ENCODE peak calls at places on chromosomes 3 and 15, in eight cellular contexts. One of them, this sample, is unnamed.

GRCh38 chr3:171251842-171252241 is 208.4 kb downstream of the TNIK start:
- DNase-seq in epithelial cell of proximal tubule: no peak
- DNase-seq in tibial artery: no peak
- DNase-seq in heart left ventricle: no peak
- DNase-seq in cardiac fibroblast: peak
- DNase-seq in GM12865: no peak
- DNase-seq in CD8-positive, alpha-beta T cell: no peak
- DNase-seq in fibroblast of mammary gland: no peak
- DNase-seq in this sample: no peak

GRCh38 chr3:50205719-50206276 is 727 bp downstream of the SLC38A3 start:
- DNase-seq in tibial artery: no peak
- DNase-seq in heart left ventricle: peak
- DNase-seq in cardiac fibroblast: no peak
- DNase-seq in epithelial cell of proximal tubule: no peak
- DNase-seq in CD8-positive, alpha-beta T cell: peak
- DNase-seq in fibroblast of mammary gland: no peak
- DNase-seq in GM12865: peak
- DNase-seq in this sample: no peak

GRCh38 chr3:46673151-46674030 is 20.1 kb downstream of the ALS2CL start:
- DNase-seq in CD8-positive, alpha-beta T cell: no peak
- DNase-seq in tibial artery: peak
- DNase-seq in fibroblast of mammary gland: no peak
- DNase-seq in cardiac fibroblast: no peak
- DNase-seq in GM12865: no peak
- DNase-seq in heart left ventricle: peak
- DNase-seq in epithelial cell of proximal tubule: no peak
- DNase-seq in this sample: no peak

GRCh38 chr3:30655187-30655812 is 48.9 kb downstream of the TGFBR2 start:
- DNase-seq in GM12865: peak
- DNase-seq in heart left ventricle: no peak
- DNase-seq in cardiac fibroblast: peak
- DNase-seq in fibroblast of mammary gland: peak
- DNase-seq in CD8-positive, alpha-beta T cell: peak
- DNase-seq in tibial artery: no peak
- DNase-seq in epithelial cell of proximal tubule: no peak
- DNase-seq in this sample: no peak

GRCh38 chr15:35671197-35671596 is 125.2 kb upstream of the DPH6 start:
- DNase-seq in GM12865: no peak
- DNase-seq in fibroblast of mammary gland: peak
- DNase-seq in tibial artery: no peak
- DNase-seq in CD8-positive, alpha-beta T cell: no peak
- DNase-seq in heart left ventricle: no peak
- DNase-seq in cardiac fibroblast: no peak
- DNase-seq in epithelial cell of proximal tubule: peak
- DNase-seq in this sample: no peak

GRCh38 chr3:49775538-49775937 is 10.8 kb downstream of the IP6K1 start:
- DNase-seq in tibial artery: no peak
- DNase-seq in CD8-positive, alpha-beta T cell: no peak
- DNase-seq in heart left ventricle: no peak
- DNase-seq in cardiac fibroblast: no peak
- DNase-seq in epithelial cell of proximal tubule: no peak
- DNase-seq in GM12865: no peak
- DNase-seq in fibroblast of mammary gland: no peak
- DNase-seq in this sample: no peak

GRCh38 chr3:38038447-38038911 is 529 bp upstream of the DLEC1 start:
- DNase-seq in cardiac fibroblast: no peak
- DNase-seq in GM12865: no peak
- DNase-seq in fibroblast of mammary gland: no peak
- DNase-seq in heart left ventricle: no peak
- DNase-seq in epithelial cell of proximal tubule: no peak
- DNase-seq in tibial artery: no peak
- DNase-seq in CD8-positive, alpha-beta T cell: peak
- DNase-seq in this sample: no peak

GRCh38 chr15:51759557-51760070 is 8.2 kb downstream of the TMOD2 start:
- DNase-seq in tibial artery: peak
- DNase-seq in CD8-positive, alpha-beta T cell: no peak
- DNase-seq in epithelial cell of proximal tubule: no peak
- DNase-seq in heart left ventricle: peak
- DNase-seq in cardiac fibroblast: peak
- DNase-seq in GM12865: peak
- DNase-seq in fibroblast of mammary gland: peak
- DNase-seq in this sample: no peak

GRCh38 chr3:47780727-47781325 is 867 bp downstream of the SMARCC1 start:
- DNase-seq in CD8-positive, alpha-beta T cell: no peak
- DNase-seq in cardiac fibroblast: peak
- DNase-seq in heart left ventricle: no peak
- DNase-seq in fibroblast of mammary gland: peak
- DNase-seq in GM12865: no peak
- DNase-seq in tibial artery: no peak
- DNase-seq in epithelial cell of proximal tubule: peak
- DNase-seq in this sample: no peak

GRCh38 chr15:67882487-67883227 is 42.8 kb upstream of the RNU6-1 start:
- DNase-seq in heart left ventricle: no peak
- DNase-seq in tibial artery: no peak
- DNase-seq in GM12865: peak
- DNase-seq in CD8-positive, alpha-beta T cell: no peak
- DNase-seq in cardiac fibroblast: peak
- DNase-seq in epithelial cell of proximal tubule: no peak
- DNase-seq in fibroblast of mammary gland: no peak
- DNase-seq in this sample: no peak

GRCh38 chr3:10379161-10379560 is 58.2 kb upstream of the SEC13 start:
- DNase-seq in epithelial cell of proximal tubule: no peak
- DNase-seq in GM12865: no peak
- DNase-seq in fibroblast of mammary gland: no peak
- DNase-seq in CD8-positive, alpha-beta T cell: no peak
- DNase-seq in heart left ventricle: no peak
- DNase-seq in cardiac fibroblast: no peak
- DNase-seq in tibial artery: no peak
- DNase-seq in this sample: no peak

GRCh38 chr3:39849992-39850706 is 40.7 kb downstream of the MYRIP start:
- DNase-seq in tibial artery: no peak
- DNase-seq in CD8-positive, alpha-beta T cell: no peak
- DNase-seq in fibroblast of mammary gland: no peak
- DNase-seq in epithelial cell of proximal tubule: no peak
- DNase-seq in GM12865: no peak
- DNase-seq in cardiac fibroblast: no peak
- DNase-seq in heart left ventricle: no peak
- DNase-seq in this sample: no peak

GRCh38 chr15:76566276-76566675 is 229.7 kb downstream of the ISL2 start:
- DNase-seq in epithelial cell of proximal tubule: no peak
- DNase-seq in CD8-positive, alpha-beta T cell: no peak
- DNase-seq in heart left ventricle: no peak
- DNase-seq in cardiac fibroblast: no peak
- DNase-seq in GM12865: no peak
- DNase-seq in fibroblast of mammary gland: peak
- DNase-seq in tibial artery: no peak
- DNase-seq in this sample: no peak

GRCh38 chr15:74180689-74181602 is 7.4 kb downstream of the ISLR start:
- DNase-seq in tibial artery: no peak
- DNase-seq in epithelial cell of proximal tubule: no peak
- DNase-seq in fibroblast of mammary gland: no peak
- DNase-seq in heart left ventricle: peak
- DNase-seq in cardiac fibroblast: no peak
- DNase-seq in GM12865: peak
- DNase-seq in CD8-positive, alpha-beta T cell: no peak
- DNase-seq in this sample: no peak

GRCh38 chr15:86178845-86179244 is 99.2 kb downstream of the AGBL1 start:
- DNase-seq in CD8-positive, alpha-beta T cell: no peak
- DNase-seq in heart left ventricle: no peak
- DNase-seq in cardiac fibroblast: no peak
- DNase-seq in fibroblast of mammary gland: no peak
- DNase-seq in GM12865: no peak
- DNase-seq in tibial artery: no peak
- DNase-seq in epithelial cell of proximal tubule: no peak
- DNase-seq in this sample: no peak

GRCh38 chr3:28476194-28476593 is 127.6 kb upstream of the AZI2 start:
- DNase-seq in fibroblast of mammary gland: peak
- DNase-seq in GM12865: peak
- DNase-seq in tibial artery: no peak
- DNase-seq in cardiac fibroblast: peak
- DNase-seq in heart left ventricle: no peak
- DNase-seq in CD8-positive, alpha-beta T cell: no peak
- DNase-seq in epithelial cell of proximal tubule: peak
- DNase-seq in this sample: no peak

GRCh38 chr3:89262561-89262960 is 155.1 kb downstream of the EPHA3 start:
- DNase-seq in heart left ventricle: no peak
- DNase-seq in cardiac fibroblast: no peak
- DNase-seq in fibroblast of mammary gland: no peak
- DNase-seq in CD8-positive, alpha-beta T cell: no peak
- DNase-seq in epithelial cell of proximal tubule: no peak
- DNase-seq in tibial artery: no peak
- DNase-seq in GM12865: no peak
- DNase-seq in this sample: no peak

GRCh38 chr3:186959029-186959624 is 28.8 kb downstream of the ST6GAL1 start:
- DNase-seq in cardiac fibroblast: no peak
- DNase-seq in CD8-positive, alpha-beta T cell: no peak
- DNase-seq in GM12865: peak
- DNase-seq in epithelial cell of proximal tubule: no peak
- DNase-seq in fibroblast of mammary gland: no peak
- DNase-seq in heart left ventricle: no peak
- DNase-seq in tibial artery: no peak
- DNase-seq in this sample: no peak
- TF ChIP-seq CTCF in cardiac fibroblast: no peak
- TF ChIP-seq CTCF in CD8-positive, alpha-beta T cell: no peak
- TF ChIP-seq CTCF in GM12865: no peak
- TF ChIP-seq CTCF in epithelial cell of proximal tubule: no peak
- TF ChIP-seq CTCF in fibroblast of mammary gland: no peak
- TF ChIP-seq CTCF in heart left ventricle: no peak
- TF ChIP-seq CTCF in tibial artery: no peak
- TF ChIP-seq CTCF in this sample: no peak

DNA sequence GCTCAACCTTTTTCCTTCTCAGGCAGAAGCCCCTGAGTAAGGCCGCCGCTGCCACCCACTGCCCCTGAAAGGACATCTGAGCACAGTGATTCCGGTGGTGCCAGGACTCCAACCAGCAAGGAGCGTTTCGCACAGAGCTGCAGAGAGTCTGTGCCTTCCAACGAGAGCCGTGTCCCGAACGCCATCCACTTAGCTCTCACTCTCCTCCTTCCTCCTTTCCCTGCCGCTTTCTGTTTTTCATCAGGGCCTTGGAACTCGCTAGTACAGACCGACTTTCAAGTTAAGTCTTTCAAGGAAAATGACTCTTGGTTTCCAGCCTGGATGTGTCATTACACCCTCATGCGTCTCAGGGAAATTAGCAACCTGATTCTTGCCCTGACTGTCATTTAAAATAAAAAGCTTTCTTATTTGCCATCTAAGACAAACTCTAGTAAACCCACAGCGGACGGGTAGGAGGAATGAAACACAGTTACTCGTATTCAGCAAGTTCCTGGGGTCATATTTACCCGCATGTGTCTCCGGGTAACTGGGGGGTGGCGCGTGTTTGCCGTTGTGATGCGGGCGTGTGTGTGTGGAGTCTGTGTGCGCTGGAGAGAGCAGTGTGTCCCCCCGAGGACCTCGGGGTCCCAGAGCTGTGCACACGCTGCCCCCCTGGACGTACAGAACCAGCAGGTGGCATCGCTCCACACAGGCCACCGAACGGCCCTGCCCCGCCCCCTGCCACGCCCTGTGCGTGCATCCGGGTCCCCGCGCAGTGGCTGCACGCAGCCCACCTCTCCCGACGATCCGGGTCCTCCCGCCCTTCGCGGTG is 30.4 kb upstream of the ALDH1A3 start:
- DNase-seq in fibroblast of mammary gland: peak
- DNase-seq in tibial artery: no peak
- DNase-seq in epithelial cell of proximal tubule: no peak
- DNase-seq in GM12865: no peak
- DNase-seq in CD8-positive, alpha-beta T cell: peak
- DNase-seq in heart left ventricle: no peak
- DNase-seq in cardiac fibroblast: peak
- DNase-seq in this sample: no peak
- TF ChIP-seq CTCF in fibroblast of mammary gland: no peak
- TF ChIP-seq CTCF in tibial artery: no peak
- TF ChIP-seq CTCF in epithelial cell of proximal tubule: peak
- TF ChIP-seq CTCF in GM12865: no peak
- TF ChIP-seq CTCF in CD8-positive, alpha-beta T cell: no peak
- TF ChIP-seq CTCF in heart left ventricle: no peak
- TF ChIP-seq CTCF in cardiac fibroblast: peak
- TF ChIP-seq CTCF in this sample: no peak

DNA sequence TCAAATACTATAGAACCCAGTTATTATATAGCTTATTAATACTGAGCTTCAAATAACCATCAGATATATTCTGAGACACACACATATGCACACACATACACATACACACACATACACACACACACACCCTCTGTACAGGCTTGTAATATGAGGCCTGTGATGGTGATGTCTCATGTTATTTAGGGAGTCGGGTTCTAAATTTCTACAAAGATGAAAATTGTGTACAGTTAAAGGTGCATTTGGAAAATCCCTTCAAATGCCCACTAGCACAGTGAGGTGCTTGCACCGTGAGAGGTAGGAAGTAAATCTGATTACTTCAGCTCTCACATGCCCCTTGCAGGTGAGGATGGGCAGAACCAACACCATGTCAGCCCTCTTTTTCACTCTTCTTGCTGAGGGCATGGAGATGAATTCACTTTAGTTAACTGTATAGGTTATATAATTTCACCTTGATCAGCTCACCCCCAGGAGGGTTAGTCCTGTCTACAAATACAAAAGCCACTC is 294.5 kb upstream of the PROK2 start:
- DNase-seq in cardiac fibroblast: no peak
- DNase-seq in CD8-positive, alpha-beta T cell: no peak
- DNase-seq in tibial artery: no peak
- DNase-seq in heart left ventricle: no peak
- DNase-seq in epithelial cell of proximal tubule: no peak
- DNase-seq in fibroblast of mammary gland: no peak
- DNase-seq in GM12865: peak
- DNase-seq in this sample: no peak
- TF ChIP-seq CTCF in cardiac fibroblast: no peak
- TF ChIP-seq CTCF in CD8-positive, alpha-beta T cell: no peak
- TF ChIP-seq CTCF in tibial artery: no peak
- TF ChIP-seq CTCF in heart left ventricle: no peak
- TF ChIP-seq CTCF in epithelial cell of proximal tubule: no peak
- TF ChIP-seq CTCF in fibroblast of mammary gland: no peak
- TF ChIP-seq CTCF in GM12865: no peak
- TF ChIP-seq CTCF in this sample: no peak

GRCh38 chr3:13243571-13243970 is 170.3 kb upstream of the IQSEC1 start:
- DNase-seq in fibroblast of mammary gland: no peak
- DNase-seq in GM12865: no peak
- DNase-seq in heart left ventricle: no peak
- DNase-seq in tibial artery: no peak
- DNase-seq in cardiac fibroblast: no peak
- DNase-seq in epithelial cell of proximal tubule: no peak
- DNase-seq in CD8-positive, alpha-beta T cell: no peak
- DNase-seq in this sample: no peak

GRCh38 chr3:13240928-13241618 is 167.8 kb upstream of the IQSEC1 start:
- DNase-seq in heart left ventricle: no peak
- DNase-seq in epithelial cell of proximal tubule: no peak
- DNase-seq in CD8-positive, alpha-beta T cell: no peak
- DNase-seq in GM12865: no peak
- DNase-seq in tibial artery: no peak
- DNase-seq in cardiac fibroblast: no peak
- DNase-seq in fibroblast of mammary gland: no peak
- DNase-seq in this sample: no peak

GRCh38 chr3:13239467-13239760 is 166.2 kb upstream of the IQSEC1 start:
- DNase-seq in heart left ventricle: no peak
- DNase-seq in CD8-positive, alpha-beta T cell: no peak
- DNase-seq in tibial artery: no peak
- DNase-seq in epithelial cell of proximal tubule: no peak
- DNase-seq in fibroblast of mammary gland: no peak
- DNase-seq in cardiac fibroblast: no peak
- DNase-seq in GM12865: no peak
- DNase-seq in this sample: no peak

GRCh38 chr3:13242364-13242737 is 169.1 kb upstream of the IQSEC1 start:
- DNase-seq in tibial artery: no peak
- DNase-seq in GM12865: no peak
- DNase-seq in heart left ventricle: no peak
- DNase-seq in CD8-positive, alpha-beta T cell: no peak
- DNase-seq in cardiac fibroblast: no peak
- DNase-seq in fibroblast of mammary gland: no peak
- DNase-seq in epithelial cell of proximal tubule: no peak
- DNase-seq in this sample: no peak

GRCh38 chr3:13241621-13242363 is 168.6 kb upstream of the IQSEC1 start:
- DNase-seq in fibroblast of mammary gland: no peak
- DNase-seq in heart left ventricle: no peak
- DNase-seq in cardiac fibroblast: no peak
- DNase-seq in GM12865: no peak
- DNase-seq in CD8-positive, alpha-beta T cell: no peak
- DNase-seq in tibial artery: no peak
- DNase-seq in epithelial cell of proximal tubule: no peak
- DNase-seq in this sample: no peak
- TF ChIP-seq CTCF in fibroblast of mammary gland: no peak
- TF ChIP-seq CTCF in heart left ventricle: no peak
- TF ChIP-seq CTCF in cardiac fibroblast: no peak
- TF ChIP-seq CTCF in GM12865: no peak
- TF ChIP-seq CTCF in CD8-positive, alpha-beta T cell: no peak
- TF ChIP-seq CTCF in tibial artery: no peak
- TF ChIP-seq CTCF in epithelial cell of proximal tubule: no peak
- TF ChIP-seq CTCF in this sample: no peak

This sample was measured in natural killer cell.